ENCODE peak calls at places on chromosomes 7 and 10, in five cellular contexts. W, M, F, G and I are unnamed samples.
A peak's percentile ranks its signal among the peaks of the same experiment; 100 is the strongest.

GRCh38 chr10:97676770-97677581 is 10.1 kb downstream of the AVPI1 start:
- DNase-seq in W (no peak), M (no peak), F (peak; percentile 59), G (no peak), I (peak; percentile 61)

GRCh38 chr7:36161996-36162395 is 8.9 kb downstream of the EEPD1 start:
- DNase-seq in W (no peak), M (no peak), F (no peak), G (no peak), I (no peak)

GRCh38 chr7:27180431-27181175 is 4.4 kb downstream of the HOXA11 start:
- DNase-seq in W (no peak), M (peak; percentile 22), F (no peak), G (no peak), I (no peak)

GRCh38 chr7:7681191-7681935 is 37.0 kb downstream of the RPA3 start:
- DNase-seq in W (peak; percentile 92), M (no peak), F (peak; percentile 62), G (peak; percentile 56), I (no peak)

GRCh38 chr7:1232623-1233327 is at the start of gene UNCX:
- DNase-seq in W (no peak), M (no peak), F (no peak), G (no peak), I (no peak)

GRCh38 chr7:111895049-111895448 is 311.1 kb downstream of the DOCK4 start:
- DNase-seq in W (no peak), M (no peak), F (no peak), G (no peak), I (no peak)

GRCh38 chr7:55188590-55189446 is 170.0 kb downstream of the EGFR start:
- DNase-seq in W (no peak), M (no peak), F (peak; percentile 37), G (no peak), I (no peak)

GRCh38 chr10:130254168-130255061 is 118.2 kb downstream of the GLRX3 start:
- DNase-seq in W (no peak), M (no peak), F (no peak), G (no peak), I (peak; percentile 37)

GRCh38 chr7:95886501-95887090 is 114.2 kb downstream of the DYNC1I1 start:
- DNase-seq in W (no peak), M (no peak), F (no peak), G (no peak), I (no peak)

GRCh38 chr7:158991824-158992621 is 135.7 kb downstream of the DYNC2I1 start:
- DNase-seq in W (no peak), M (no peak), F (no peak), G (no peak), I (peak; percentile 74)

GRCh38 chr7:155458317-155459132 is 596 bp downstream of the EN2 start:
- DNase-seq in W (no peak), M (no peak), F (no peak), G (no peak), I (no peak)

GRCh38 chr7:30750010-30750409 is 1.9 kb upstream of the INMT start:
- DNase-seq in W (no peak), M (no peak), F (no peak), G (no peak), I (no peak)

GRCh38 chr10:13998090-13998838 is 332.5 kb downstream of the FRMD4A start:
- DNase-seq in W (no peak), M (no peak), F (no peak), G (no peak), I (no peak)

GRCh38 chr7:45078199-45078681 is 10.5 kb downstream of the NACAD start:
- DNase-seq in W (no peak), M (no peak), F (peak; percentile 48), G (no peak), I (no peak)

GRCh38 chr7:1712907-1713501 is 42.9 kb downstream of the ELFN1 start:
- DNase-seq in W (no peak), M (no peak), F (no peak), G (no peak), I (no peak)

GRCh38 chr7:70143089-70144044 is 545.1 kb downstream of the AUTS2 start:
- DNase-seq in W (no peak), M (no peak), F (no peak), G (no peak), I (no peak)

GRCh38 chr7:148514236-148514635 is 76.3 kb upstream of the C7orf33 start:
- DNase-seq in W (no peak), M (no peak), F (no peak), G (no peak), I (no peak)

GRCh38 chr7:33870120-33870519 is 35.2 kb upstream of the BMPER start:
- DNase-seq in W (no peak), M (no peak), F (no peak), G (no peak), I (no peak)

GRCh38 chr7:92695308-92696261 is 105.4 kb upstream of the FAM133B start:
- DNase-seq in W (peak; percentile 31), M (peak; percentile 60), F (peak; percentile 14), G (no peak), I (no peak)
- TF ChIP-seq EP300 in W (no peak), M (no peak), F (no peak), G (no peak), I (no peak)

DNA sequence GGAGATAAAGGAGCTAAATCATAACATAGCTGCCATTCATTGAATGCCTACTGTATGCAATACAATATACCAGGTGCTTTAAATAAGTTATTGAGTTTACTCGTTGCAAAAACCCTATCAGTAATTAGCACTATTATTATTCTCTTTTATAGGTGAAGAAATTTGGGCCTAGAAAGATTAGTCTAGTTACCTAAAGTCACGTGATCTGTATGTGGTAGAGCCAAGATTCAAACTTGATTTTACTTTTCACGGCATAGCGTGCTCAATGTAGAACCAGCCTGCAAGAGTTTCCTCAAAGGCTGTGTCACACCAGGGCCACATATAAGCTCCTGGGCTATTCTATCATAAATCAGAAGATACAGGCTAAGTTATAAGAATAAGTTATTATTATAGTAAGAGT is 439.9 kb downstream of the GFRA1 start:
- DNase-seq in W (no peak), M (no peak), F (no peak), G (no peak), I (no peak)
- TF ChIP-seq CTCF in W (no peak), M (no peak), F (no peak), G (no peak), I (no peak)

GRCh38 chr7:28266377-28266776 is 85.8 kb upstream of the JAZF1 start:
- DNase-seq in W (no peak), M (no peak), F (no peak), G (no peak), I (no peak)
- TF ChIP-seq POLR2A in W (no peak), M (no peak), F (no peak), G (no peak), I (no peak)

DNA sequence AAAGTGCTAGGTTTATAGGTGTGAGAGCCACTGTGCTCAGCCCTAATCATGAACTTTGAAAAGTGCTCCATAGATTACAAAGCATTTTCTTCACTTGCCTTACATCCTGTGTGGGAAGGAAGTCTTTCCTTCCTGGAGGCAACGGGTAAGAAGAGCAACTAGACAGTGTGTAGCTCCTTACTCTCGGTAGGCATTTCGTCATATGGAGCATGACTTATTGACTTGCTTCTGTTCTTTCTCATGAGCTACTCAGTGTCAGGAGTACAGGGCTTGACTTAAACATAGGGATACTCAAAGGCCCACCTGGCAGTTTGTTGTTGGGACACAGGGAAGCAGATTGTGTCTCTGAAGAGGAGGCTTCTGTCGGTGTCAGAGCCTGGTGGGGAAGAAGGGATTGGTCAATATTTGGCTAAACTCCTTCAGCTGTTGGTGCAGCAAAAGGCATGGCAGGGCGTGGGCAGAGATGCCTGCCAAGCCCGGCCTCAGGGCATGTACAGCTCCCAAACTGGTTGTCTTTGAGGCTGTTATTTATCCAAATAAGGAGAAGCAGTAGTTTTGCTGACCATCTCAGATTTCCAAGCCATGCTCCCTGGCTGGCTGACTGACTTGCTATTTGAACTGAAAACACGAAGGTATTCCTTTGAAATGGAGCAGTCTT is 248.9 kb downstream of the KIAA1217 start:
- DNase-seq in W (no peak), M (no peak), F (no peak), G (no peak), I (no peak)
- TF ChIP-seq EP300 in W (no peak), M (no peak), F (no peak), G (no peak), I (no peak)

GRCh38 chr7:123749537-123749857 is 694 bp upstream of the WASL start:
- DNase-seq in W (peak; percentile 36), M (no peak), F (peak; percentile 85), G (no peak), I (no peak)
- TF ChIP-seq CTCF in W (no peak), M (no peak), F (no peak), G (peak; percentile 0), I (no peak)

DNA sequence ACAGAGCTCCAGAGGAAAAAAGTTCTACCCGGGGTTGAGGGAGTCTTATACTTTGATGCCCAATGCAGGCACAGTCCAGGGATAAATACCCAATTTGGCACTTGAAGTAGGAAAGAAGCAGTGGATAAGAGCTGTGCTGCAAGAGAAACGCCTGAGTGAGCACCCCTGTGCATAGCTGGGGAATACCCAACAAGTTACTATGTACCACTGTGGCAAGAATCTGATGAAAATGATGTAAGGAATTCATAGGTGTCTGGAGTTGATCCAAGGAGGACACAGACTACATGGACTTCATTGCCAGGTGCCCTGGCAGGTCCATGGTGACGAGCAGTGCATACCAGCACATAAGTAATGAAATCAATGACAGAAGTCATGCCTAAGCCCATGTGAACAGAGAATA is 183.7 kb upstream of the FEZF1 start:
- DNase-seq in W (no peak), M (no peak), F (no peak), G (no peak), I (no peak)
- TF ChIP-seq POLR2A in W (no peak), M (no peak), F (no peak), G (no peak), I (no peak)

DNA sequence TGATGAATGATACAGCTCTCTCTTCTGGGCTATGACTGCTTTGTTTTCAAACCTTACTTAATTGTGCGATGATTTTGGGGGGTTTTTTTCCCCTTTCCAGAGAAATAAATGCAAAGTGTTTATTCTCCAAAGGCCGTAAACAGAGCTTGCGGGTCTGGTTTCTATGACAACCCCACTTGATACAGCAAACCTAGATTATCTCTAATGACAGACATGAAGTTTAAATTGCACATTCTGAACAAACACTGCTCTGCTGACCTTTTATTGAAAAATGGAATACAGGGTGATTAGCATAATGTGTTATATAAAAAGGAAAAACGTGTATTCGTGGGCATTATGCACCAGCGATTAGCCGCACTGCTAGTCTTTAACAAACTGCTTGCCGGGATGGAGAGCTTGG is 78.3 kb upstream of the NANOS1 start:
- DNase-seq in W (no peak), M (no peak), F (no peak), G (no peak), I (no peak)
- TF ChIP-seq EP300 in W (no peak), M (no peak), F (no peak), G (no peak), I (no peak)

GRCh38 chr7:17301491-17302101 is 3.1 kb downstream of the AHR start:
- DNase-seq in W (peak; percentile 91), M (no peak), F (peak; percentile 37), G (no peak), I (no peak)
- TF ChIP-seq CTCF in W (peak; percentile 72), M (peak; percentile 29), F (no peak), G (peak; percentile 49), I (peak; percentile 46)

GRCh38 chr10:5448333-5449048 is 36.1 kb downstream of the NET1 start:
- DNase-seq in W (no peak), M (no peak), F (no peak), G (no peak), I (no peak)

GRCh38 chr10:5445006-5445405 is 32.6 kb downstream of the NET1 start:
- DNase-seq in W (no peak), M (no peak), F (no peak), G (no peak), I (no peak)

GRCh38 chr10:5447071-5447470 is 34.7 kb downstream of the NET1 start:
- DNase-seq in W (no peak), M (no peak), F (no peak), G (no peak), I (no peak)

GRCh38 chr10:5447611-5448071 is 35.3 kb downstream of the NET1 start:
- DNase-seq in W (no peak), M (no peak), F (peak; percentile 71), G (peak; percentile 67), I (no peak)

GRCh38 chr10:5446390-5446926 is 34.1 kb downstream of the NET1 start:
- DNase-seq in W (peak; percentile 94), M (peak; percentile 98), F (peak; percentile 97), G (no peak), I (peak; percentile 98)
- TF ChIP-seq POLR2A in W (peak; percentile 90), M (peak; percentile 86), F (peak; percentile 98), G (peak; percentile 87), I (peak; percentile 85)